ENCODE peak calls at places on chromosomes 6 and 20, in six cellular contexts. R is tibial artery, Q is A549, E is endothelial cell, Z is cardiac fibroblast, D is AG09309. W is an unnamed sample.
A peak's percentile ranks its signal among the peaks of the same experiment; 100 is the strongest.

GRCh38 chr6:156809034-156809433 is 31.9 kb downstream of the ARID1B start:
- DNase-seq in R (no peak), Q (no peak), E (no peak), Z (peak; percentile 56), D (peak; percentile 27), W (no peak)

GRCh38 chr20:50193851-50194830 is 3.5 kb downstream of the CEBPB start:
- DNase-seq in R (peak; percentile 73), Q (peak; percentile 31), E (no peak), Z (peak; percentile 62), D (no peak), W (no peak)

GRCh38 chr6:130520235-130520634 is 154.4 kb downstream of the TMEM200A start:
- DNase-seq in R (no peak), Q (no peak), E (no peak), Z (no peak), D (peak; percentile 14), W (no peak)

GRCh38 chr6:156845447-156845846 is 68.3 kb downstream of the ARID1B start:
- DNase-seq in R (no peak), Q (no peak), E (no peak), Z (no peak), D (no peak), W (no peak)

GRCh38 chr20:17501701-17502100 is 29.5 kb downstream of the BFSP1 start:
- DNase-seq in R (no peak), Q (no peak), E (no peak), Z (no peak), D (no peak), W (peak; percentile 48)

GRCh38 chr6:91081452-91082067 is 494.7 kb upstream of the MAP3K7 start:
- DNase-seq in R (no peak), Q (peak; percentile 37), E (peak; percentile 41), Z (peak; percentile 64), D (peak; percentile 16), W (no peak)

GRCh38 chr6:33915134-33915533 is 111.3 kb upstream of the MLN start:
- DNase-seq in R (no peak), Q (no peak), E (no peak), Z (peak; percentile 5), D (no peak), W (no peak)

GRCh38 chr6:336159-337114 is 44.1 kb downstream of the DUSP22 start:
- DNase-seq in R (peak; percentile 63), Q (no peak), E (no peak), Z (no peak), D (no peak), W (no peak)

GRCh38 chr6:35165630-35166071 is 24.5 kb upstream of the TCP11 start:
- DNase-seq in R (no peak), Q (peak; percentile 47), E (no peak), Z (no peak), D (no peak), W (no peak)

GRCh38 chr6:113011389-113011788 is 664.3 kb downstream of the RFPL4B start:
- DNase-seq in R (no peak), Q (no peak), E (no peak), Z (peak; percentile 52), D (no peak), W (no peak)

GRCh38 chr6:69164564-69165252 is 529.6 kb downstream of the ADGRB3 start:
- DNase-seq in R (no peak), Q (peak; percentile 2), E (no peak), Z (no peak), D (no peak), W (no peak)

GRCh38 chr6:491233-491632 is 99.7 kb downstream of the IRF4 start:
- DNase-seq in R (no peak), Q (no peak), E (no peak), Z (no peak), D (no peak), W (no peak)

GRCh38 chr20:15146948-15147347 is 809.5 kb upstream of the FLRT3 start:
- DNase-seq in R (no peak), Q (no peak), E (no peak), Z (no peak), D (no peak), W (no peak)

GRCh38 chr6:158184598-158184997 is 16.4 kb downstream of the GTF2H5 start:
- DNase-seq in R (no peak), Q (no peak), E (no peak), Z (peak; percentile 36), D (no peak), W (no peak)

GRCh38 chr6:129186988-129187387 is 304.1 kb downstream of the LAMA2 start:
- DNase-seq in R (no peak), Q (no peak), E (no peak), Z (peak; percentile 72), D (peak; percentile 56), W (no peak)

GRCh38 chr6:37607949-37608348 is 89.7 kb downstream of the MDGA1 start:
- DNase-seq in R (no peak), Q (no peak), E (no peak), Z (peak; percentile 59), D (no peak), W (no peak)

GRCh38 chr6:18293192-18293904 is 29.0 kb upstream of the DEK start:
- DNase-seq in R (no peak), Q (peak; percentile 37), E (no peak), Z (no peak), D (peak; percentile 59), W (no peak)

GRCh38 chr6:13256614-13257013 is 71.7 kb downstream of the TBC1D7 start:
- DNase-seq in R (no peak), Q (no peak), E (no peak), Z (peak; percentile 55), D (no peak), W (no peak)

GRCh38 chr20:48819089-48819488 is 8.7 kb downstream of the PREX1 start:
- DNase-seq in R (no peak), Q (no peak), E (no peak), Z (no peak), D (no peak), W (no peak)

GRCh38 chr6:54621285-54621684 is 225.3 kb upstream of the FAM83B start:
- DNase-seq in R (no peak), Q (peak; percentile 11), E (peak; percentile 48), Z (peak; percentile 32), D (no peak), W (no peak)

GRCh38 chr6:34679552-34680255 is 16.9 kb downstream of the ILRUN start:
- DNase-seq in R (no peak), Q (no peak), E (no peak), Z (no peak), D (no peak), W (no peak)

GRCh38 chr6:125986295-125986955 is at the start of gene TRMT11:
- DNase-seq in R (peak; percentile 93), Q (peak; percentile 89), E (peak; percentile 79), Z (peak; percentile 88), D (no peak), W (peak; percentile 95)
- TF ChIP-seq CTCF in R (no peak), Q (no peak), E (no peak), Z (peak; percentile 2), D (peak; percentile 5), W (no peak)

DNA sequence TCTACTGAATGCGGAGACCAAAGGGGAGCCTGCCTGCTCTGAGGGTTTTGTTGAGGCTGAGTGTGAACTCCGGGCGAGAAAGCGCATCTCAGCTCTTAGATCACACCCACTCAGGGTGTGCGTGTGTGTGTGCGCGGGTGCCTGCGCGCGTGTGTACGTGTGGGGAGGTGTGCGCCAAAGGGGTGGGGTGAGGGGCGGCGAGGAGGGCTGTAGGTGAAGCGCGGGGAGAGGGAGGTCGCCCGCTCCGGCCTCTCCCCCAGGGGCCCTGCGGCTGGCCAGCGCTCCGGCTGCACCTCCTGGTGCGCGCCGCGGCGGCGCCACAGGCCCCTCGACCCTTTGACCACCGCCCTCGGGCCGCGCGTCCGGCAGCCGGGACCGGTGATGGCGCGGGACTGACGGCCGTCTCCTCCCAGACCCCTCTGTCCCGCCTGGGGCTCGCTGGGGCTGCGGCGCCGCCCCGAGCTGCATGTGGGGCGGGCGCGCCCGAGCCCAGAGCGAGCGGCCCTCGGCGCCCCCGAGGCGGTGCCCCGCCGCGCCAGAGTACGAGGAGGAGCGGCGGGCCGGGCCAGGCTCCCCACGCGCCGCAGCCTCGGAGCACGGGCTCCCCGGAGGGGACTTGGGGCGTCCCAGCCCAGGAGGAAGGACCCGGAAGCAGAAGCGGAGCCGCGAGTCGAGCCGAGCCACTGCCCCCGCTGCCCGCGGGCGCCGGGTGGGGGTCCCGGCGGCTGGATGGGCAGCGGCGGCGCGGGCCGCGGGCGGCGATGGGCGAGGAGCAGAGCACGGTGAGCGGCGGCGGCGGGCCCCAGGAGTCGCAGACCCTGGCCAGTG is at the start of gene RNF217:
- DNase-seq in R (peak; percentile 89), Q (peak; percentile 68), E (peak; percentile 71), Z (peak; percentile 89), D (no peak), W (peak; percentile 87)
- TF ChIP-seq CTCF in R (no peak), Q (no peak), E (no peak), Z (no peak), D (no peak), W (no peak)

DNA sequence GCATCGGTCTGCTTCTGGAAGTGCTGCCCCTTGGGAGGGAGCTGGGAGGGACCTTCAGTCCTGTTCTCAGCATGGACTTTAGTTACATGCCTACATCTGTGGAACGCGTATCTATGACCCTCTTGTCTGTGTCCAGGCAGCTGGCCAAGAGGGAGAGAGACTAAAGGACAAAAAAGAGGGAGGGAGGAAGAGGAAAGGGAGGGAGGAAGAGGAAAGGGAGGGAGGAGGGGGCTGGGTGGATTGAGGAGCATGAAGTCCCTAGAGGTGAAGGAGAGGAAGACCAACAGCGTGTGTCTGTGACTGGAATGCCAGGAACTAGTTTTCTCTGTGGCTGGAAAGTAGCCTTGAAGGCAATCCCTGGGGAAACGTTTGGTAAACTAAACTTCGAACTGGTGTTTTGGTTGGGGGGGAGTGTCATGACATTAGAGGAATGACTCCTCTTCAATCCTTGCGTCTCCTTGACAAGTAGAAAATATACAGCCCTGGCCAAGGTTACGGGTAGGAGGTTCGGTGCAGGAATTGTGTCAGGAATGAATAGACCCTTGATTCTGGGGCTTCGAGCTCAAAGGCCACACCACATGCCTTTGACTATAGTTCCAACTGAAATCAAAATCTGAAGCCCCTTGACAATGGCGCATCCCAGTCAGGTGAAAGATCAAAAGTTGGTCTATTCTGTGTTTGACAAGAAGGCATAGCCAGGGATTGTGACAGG is 52.0 kb upstream of the PLEKHG1 start:
- DNase-seq in R (no peak), Q (no peak), E (no peak), Z (no peak), D (no peak), W (no peak)
- TF ChIP-seq CTCF in R (no peak), Q (no peak), E (no peak), Z (no peak), D (no peak), W (no peak)

GRCh38 chr20:46196990-46197389 is 78.9 kb downstream of the CD40 start:
- DNase-seq in R (no peak), Q (no peak), E (no peak), Z (no peak), D (no peak), W (no peak)

GRCh38 chr20:46195264-46196038 is 77.3 kb downstream of the CD40 start:
- DNase-seq in R (no peak), Q (no peak), E (no peak), Z (no peak), D (no peak), W (no peak)

GRCh38 chr20:46202758-46203509 is 84.8 kb downstream of the CD40 start:
- DNase-seq in R (no peak), Q (no peak), E (no peak), Z (peak; percentile 39), D (no peak), W (no peak)

GRCh38 chr20:46200582-46201570 is 82.8 kb downstream of the CD40 start:
- DNase-seq in R (no peak), Q (no peak), E (no peak), Z (peak; percentile 16), D (no peak), W (no peak)

DNA sequence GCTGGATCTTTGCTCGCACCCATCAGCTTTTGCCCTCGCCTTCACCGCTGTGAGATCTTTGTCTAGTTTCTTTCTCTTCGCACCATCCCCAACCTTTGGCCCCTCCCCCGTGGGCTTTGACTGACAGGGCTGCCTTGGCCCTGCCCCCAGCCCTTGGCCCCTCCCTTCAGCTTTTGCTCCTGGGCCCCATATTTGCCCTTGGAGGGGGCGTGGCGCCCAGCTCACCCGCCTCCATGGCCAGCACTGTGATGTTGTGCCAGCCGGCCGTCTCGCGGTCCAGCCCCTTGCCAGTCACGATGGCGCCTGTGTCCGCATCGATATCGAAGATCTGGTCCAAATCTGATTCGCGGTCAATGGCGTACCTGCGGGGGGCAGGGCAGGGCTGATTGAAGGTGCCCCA is 81.1 kb downstream of the CD40 start:
- DNase-seq in R (no peak), Q (peak; percentile 31), E (no peak), Z (no peak), D (no peak), W (no peak)
- TF ChIP-seq CTCF in R (no peak), Q (no peak), E (no peak), Z (no peak), D (no peak), W (no peak)

W was measured in osteocyte.